ENCODE peak calls at places on chromosome 22, in ten cellular contexts. R is prostate gland, X is body of pancreas, M is GM12878, C is H1, O is transverse colon, N is heart left ventricle, G is tibial nerve, T is Peyer's patch, A is IMR-90. W is an unnamed sample. For H3K4me1 and H3K27me3, the result is how much of the 10 kb centered on the place peaks cover.

GRCh38 chr22:27987557-27987956 is 68.5 kb upstream of the PITPNB start:
- DNase-seq in R (no peak), X (no peak), M (no peak), C (no peak), O (no peak), N (no peak), G (no peak), T (no peak), A (peak), W (peak)

GRCh38 chr22:43002198-43002577 is 12.8 kb downstream of the PACSIN2 start:
- DNase-seq in R (no peak), X (no peak), M (no peak), C (no peak), O (no peak), N (no peak), G (no peak), T (no peak), A (peak), W (no peak)

GRCh38 chr22:38448945-38449745 is 5.9 kb downstream of the KCNJ4 start:
- DNase-seq in R (no peak), X (no peak), M (no peak), C (no peak), O (no peak), N (peak), G (no peak), T (no peak), A (no peak), W (peak)

GRCh38 chr22:24409707-24410106 is 17.7 kb upstream of the ADORA2A start:
- DNase-seq in R (no peak), X (no peak), M (no peak), C (no peak), O (no peak), N (no peak), G (no peak), T (no peak), A (no peak), W (no peak)

GRCh38 chr22:42836026-42836425 is 21.0 kb downstream of the ARFGAP3 start:
- DNase-seq in R (no peak), X (no peak), M (no peak), C (no peak), O (no peak), N (no peak), G (no peak), T (peak), A (no peak), W (peak)

GRCh38 chr22:29216011-29216872 is 10.5 kb downstream of the EMID1 start:
- DNase-seq in R (no peak), X (no peak), M (no peak), C (no peak), O (no peak), N (no peak), G (no peak), T (no peak), A (no peak), W (no peak)

GRCh38 chr22:38694049-38694448 is 6.7 kb downstream of the JOSD1 start:
- DNase-seq in R (no peak), X (no peak), M (no peak), C (no peak), O (peak), N (no peak), G (no peak), T (no peak), A (no peak), W (no peak)

GRCh38 chr22:38474003-38474607 is 6.2 kb downstream of the KDELR3 start:
- DNase-seq in R (no peak), X (no peak), M (no peak), C (no peak), O (no peak), N (no peak), G (no peak), T (no peak), A (no peak), W (no peak)

GRCh38 chr22:23058481-23059336 is 11.6 kb upstream of the GNAZ start:
- DNase-seq in R (no peak), X (no peak), M (no peak), C (no peak), O (no peak), N (peak), G (no peak), T (peak), A (no peak), W (peak)

GRCh38 chr22:25745341-25746011 is 3.5 kb downstream of the MYO18B start:
- DNase-seq in R (no peak), X (no peak), M (no peak), C (no peak), O (no peak), N (no peak), G (no peak), T (no peak), A (peak), W (no peak)

GRCh38 chr22:22836635-22837034 is 51.0 kb upstream of the IGLL5 start:
- DNase-seq in R (no peak), X (no peak), M (no peak), C (no peak), O (no peak), N (no peak), G (peak), T (no peak), A (no peak), W (no peak)

GRCh38 chr22:35923026-35923425 is 105.6 kb downstream of the RBFOX2 start:
- DNase-seq in R (no peak), X (no peak), M (no peak), C (no peak), O (no peak), N (no peak), G (no peak), T (no peak), A (no peak), W (no peak)

GRCh38 chr22:38504731-38505594 is 1.1 kb downstream of the DDX17 start:
- DNase-seq in R (peak), X (peak), M (no peak), C (no peak), O (peak), N (peak), G (peak), T (peak), A (peak), W (peak)

DNA sequence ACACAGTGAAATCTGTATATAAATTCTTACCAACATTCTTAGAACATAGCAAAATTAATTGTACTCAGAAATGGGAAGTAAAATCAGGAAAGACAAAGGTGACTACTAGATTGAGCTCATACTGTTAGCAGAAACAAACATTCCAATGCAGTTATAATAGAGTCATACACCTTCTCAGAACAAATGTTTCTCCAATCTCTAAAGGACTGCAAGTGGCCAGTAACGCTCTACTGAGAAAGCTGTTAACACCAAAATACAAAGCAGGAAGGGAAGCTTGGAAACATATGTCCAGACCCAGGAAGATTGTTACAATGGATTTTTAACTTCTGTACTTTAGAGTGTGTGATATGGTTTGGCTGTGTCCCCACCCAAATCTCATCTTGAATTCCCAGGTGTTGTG is 341.5 kb downstream of the LARGE1 start:
- DNase-seq in R (no peak), X (no peak), M (no peak), C (no peak), O (no peak), N (no peak), G (no peak), T (no peak), A (no peak), W (no peak)
- H3K4me1 ChIP-seq in R (under half), X (under half), M (under half), C (under half), O (under half), N (under half), G (under half), T (under half), A (under half), W (under half)

DNA sequence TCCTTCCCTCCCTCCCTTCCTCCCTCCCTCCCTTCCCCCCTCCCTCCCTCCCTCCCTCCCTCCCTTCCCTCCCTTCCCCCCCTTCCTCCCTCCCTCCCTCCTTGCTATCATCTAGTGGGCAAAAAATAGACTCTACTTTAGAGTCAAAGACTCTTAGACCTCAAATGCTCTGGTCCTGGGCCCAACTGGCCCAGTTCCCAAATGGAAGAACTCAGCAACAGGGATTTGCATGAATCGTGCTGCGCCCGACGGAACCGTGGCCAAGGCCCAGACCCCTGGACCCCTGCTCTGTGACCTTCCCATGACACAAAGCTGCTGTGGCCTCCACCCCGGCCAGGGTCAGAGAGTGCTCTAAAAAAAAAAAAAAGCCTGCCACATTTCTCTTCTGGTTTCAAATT is 97.4 kb downstream of the WNT7B start:
- DNase-seq in R (no peak), X (no peak), M (no peak), C (no peak), O (no peak), N (peak), G (no peak), T (no peak), A (no peak), W (no peak)
- H3K27me3 ChIP-seq in R (under half), X (under half), M (under half), C (under half), O (half or more), N (half or more), G (half or more), T (under half), A (half or more), W (under half)

GRCh38 chr22:49457146-49457545 is 370.5 kb downstream of the BRD1 start:
- DNase-seq in R (no peak), X (no peak), M (no peak), C (no peak), O (no peak), N (no peak), G (no peak), T (no peak), A (no peak), W (no peak)
- TF ChIP-seq POLR2A in R (no peak), X (no peak), M (no peak), C (no peak), O (no peak), N (no peak), G (no peak), T (no peak), A (no peak), W (no peak)

GRCh38 chr22:20916916-20917810 is at the start of gene CRKL:
- DNase-seq in R (peak), X (peak), M (peak), C (peak), O (peak), N (peak), G (peak), T (peak), A (peak), W (peak)

GRCh38 chr22:20922141-20922751 is 5.0 kb downstream of the CRKL start:
- DNase-seq in R (no peak), X (no peak), M (no peak), C (no peak), O (no peak), N (no peak), G (no peak), T (no peak), A (no peak), W (no peak)

GRCh38 chr22:20918663-20919220 is 1.5 kb downstream of the CRKL start:
- DNase-seq in R (no peak), X (peak), M (no peak), C (no peak), O (no peak), N (no peak), G (no peak), T (no peak), A (no peak), W (no peak)

GRCh38 chr22:20920881-20921203 is 3.6 kb downstream of the CRKL start:
- DNase-seq in R (no peak), X (no peak), M (no peak), C (no peak), O (no peak), N (no peak), G (no peak), T (no peak), A (no peak), W (no peak)

GRCh38 chr22:20919718-20920117 is 2.5 kb downstream of the CRKL start:
- DNase-seq in R (no peak), X (no peak), M (no peak), C (no peak), O (no peak), N (no peak), G (no peak), T (no peak), A (no peak), W (no peak)
- H3K4me1 ChIP-seq in R (under half), X (under half), M (under half), C (under half), O (under half), N (under half), G (half or more), T (under half), A (under half), W (under half)